ENCODE peak calls at places on chromosomes 16 and 17, in four cellular contexts. L is neuronal stem cell, S is right lobe of liver, O is nephron progenitor cell. K is an unnamed sample.
A peak's percentile ranks its signal among the peaks of the same experiment; 100 is the strongest.

GRCh38 chr16:73026754-73027654 is 20.9 kb downstream of the ZFHX3 start:
- DNase-seq in L (no peak), S (no peak), O (no peak), K (no peak)

GRCh38 chr17:76255801-76256429 is 9.2 kb upstream of the UBALD2 start:
- DNase-seq in O (no peak), S (no peak), L (no peak), K (no peak)

GRCh38 chr17:17567114-17567513 is 24.4 kb downstream of the PEMT start:
- DNase-seq in L (no peak), O (no peak), S (no peak), K (no peak)

GRCh38 chr16:50208460-50208931 is 55.4 kb downstream of the TENT4B start:
- DNase-seq in O (no peak), L (no peak), S (no peak), K (no peak)

GRCh38 chr17:33929181-33929724 is 325.8 kb upstream of the CCL2 start:
- DNase-seq in O (no peak), L (peak; percentile 14), S (no peak), K (no peak)

GRCh38 chr16:88527186-88527936 is 42.8 kb upstream of the ZC3H18 start:
- DNase-seq in L (peak; percentile 66), S (no peak), O (peak; percentile 83), K (peak; percentile 73)

GRCh38 chr17:17343896-17344506 is 40.8 kb downstream of the NT5M start:
- DNase-seq in S (peak; percentile 19), L (no peak), O (no peak), K (no peak)

GRCh38 chr17:21375757-21376584 is at the start of gene KCNJ12:
- DNase-seq in O (no peak), S (no peak), L (no peak), K (peak; percentile 33)

GRCh38 chr16:2507052-2507678 is 6.6 kb upstream of the ATP6V0C start:
- DNase-seq in O (no peak), L (no peak), S (peak; percentile 70), K (no peak)

GRCh38 chr17:83192161-83192788 is 112.9 kb downstream of the METRNL start:
- DNase-seq in O (peak; percentile 0), L (no peak), S (peak; percentile 42), K (no peak)

GRCh38 chr17:40949406-40949805 is 12.0 kb upstream of the KRT23 start:
- DNase-seq in L (peak; percentile 18), S (no peak), O (no peak), K (no peak)

GRCh38 chr17:47775181-47775580 is 42.1 kb downstream of the TBX21 start:
- DNase-seq in O (no peak), S (no peak), L (no peak), K (no peak)

GRCh38 chr17:19288453-19288852 is 51.3 kb downstream of the EPN2 start:
- DNase-seq in L (no peak), S (no peak), O (peak; percentile 20), K (no peak)

GRCh38 chr17:2849327-2849670 is 53.1 kb downstream of the RAP1GAP2 start:
- DNase-seq in O (peak; percentile 15), L (no peak), S (no peak), K (no peak)

GRCh38 chr16:28205117-28205899 is 6.5 kb downstream of the XPO6 start:
- DNase-seq in S (no peak), L (no peak), O (no peak), K (no peak)

GRCh38 chr17:60451071-60451470 is 28.8 kb downstream of the CHCT1 start:
- DNase-seq in L (no peak), S (no peak), O (no peak), K (no peak)

GRCh38 chr16:2422123-2422867 is 7.0 kb upstream of the CCNF start:
- DNase-seq in L (no peak), O (no peak), S (no peak), K (no peak)

GRCh38 chr17:63364387-63364786 is 81.7 kb downstream of the CYB561 start:
- DNase-seq in L (no peak), O (no peak), S (no peak), K (no peak)

GRCh38 chr16:58937661-58938060 is 203.5 kb upstream of the GOT2 start:
- DNase-seq in L (no peak), O (no peak), S (no peak), K (no peak)

GRCh38 chr17:34227707-34228106 is 27.4 kb upstream of the CCL2 start:
- DNase-seq in L (no peak), O (no peak), S (no peak), K (no peak)

GRCh38 chr17:31425646-31426045 is 34.2 kb downstream of the RAB11FIP4 start:
- DNase-seq in S (peak; percentile 64), L (no peak), O (peak; percentile 65), K (no peak)

GRCh38 chr17:17709815-17710321 is 28.6 kb downstream of the RAI1 start:
- DNase-seq in O (no peak), L (no peak), S (no peak), K (no peak)

GRCh38 chr16:70156207-70156978 is 17.2 kb upstream of the CLEC18C start:
- DNase-seq in L (no peak), S (no peak), O (no peak), K (no peak)

GRCh38 chr17:75652934-75653549 is 13.9 kb downstream of the RECQL5 start:
- DNase-seq in S (peak; percentile 26), O (peak; percentile 61), L (peak; percentile 52), K (peak; percentile 50)